ENCODE peak calls at places on chromosome 4, in nine cellular contexts. I, V, G, T, A, J, H, O and E are unnamed samples.
A peak's percentile ranks its signal among the peaks of the same experiment; 100 is the strongest.

GRCh38 chr4:40601641-40602040 is 28.0 kb downstream of the RBM47 start:
- DNase-seq in J (no peak), O (no peak), G (no peak), A (no peak), V (no peak), H (no peak), I (no peak), T (no peak), E (no peak)

GRCh38 chr4:40603281-40603680 is 26.4 kb downstream of the RBM47 start:
- DNase-seq in H (no peak), A (no peak), T (no peak), J (no peak), O (no peak), I (no peak), G (no peak), V (no peak), E (no peak)

GRCh38 chr4:19381068-19381467 is 870.6 kb upstream of the SLIT2 start:
- DNase-seq in I (peak; percentile 80), G (no peak), H (no peak), T (no peak), V (no peak), J (no peak), A (no peak), O (no peak), E (no peak)

GRCh38 chr4:150229538-150229937 is 151.3 kb downstream of the DCLK2 start:
- DNase-seq in O (no peak), V (no peak), H (no peak), G (no peak), A (no peak), I (peak; percentile 64), J (no peak), T (no peak), E (no peak)

GRCh38 chr4:39320381-39321115 is 45.6 kb downstream of the RFC1 start:
- DNase-seq in G (no peak), H (no peak), O (no peak), T (no peak), J (no peak), I (peak; percentile 55), V (no peak), A (no peak), E (no peak)

GRCh38 chr4:152540941-152541340 is 5.0 kb upstream of the FBXW7 start:
- DNase-seq in V (no peak), O (no peak), G (no peak), H (no peak), J (no peak), I (no peak), A (no peak), T (peak; percentile 66), E (no peak)

GRCh38 chr4:178738026-178738425 is 1295.8 kb upstream of the AGA start:
- DNase-seq in G (no peak), T (no peak), I (no peak), J (no peak), A (no peak), V (no peak), O (no peak), H (no peak), E (no peak)

GRCh38 chr4:127616898-127617297 is 15.9 kb upstream of the INTU start:
- DNase-seq in H (no peak), A (no peak), I (peak; percentile 11), J (no peak), T (no peak), V (no peak), G (peak; percentile 7), O (no peak), E (no peak)

GRCh38 chr4:169272265-169272886 is 1.6 kb upstream of the SH3RF1 start:
- DNase-seq in A (no peak), V (no peak), H (no peak), J (no peak), I (peak; percentile 86), T (no peak), O (no peak), G (no peak), E (no peak)

GRCh38 chr4:1369484-1370079 is 22.6 kb downstream of the UVSSA start:
- DNase-seq in J (no peak), V (no peak), O (no peak), A (no peak), T (peak; percentile 15), G (peak; percentile 11), I (no peak), H (no peak), E (no peak)

GRCh38 chr4:74095886-74096264 is 3.1 kb downstream of the CXCL2 start:
- DNase-seq in I (no peak), A (no peak), V (no peak), H (no peak), T (no peak), O (no peak), J (no peak), G (no peak), E (no peak)

GRCh38 chr4:40347472-40347871 is 12.3 kb downstream of the CHRNA9 start:
- DNase-seq in I (no peak), G (no peak), J (no peak), O (no peak), A (no peak), T (no peak), V (no peak), H (no peak), E (no peak)

GRCh38 chr4:13264126-13264525 is 220.0 kb downstream of the RAB28 start:
- DNase-seq in H (no peak), A (no peak), T (no peak), I (peak; percentile 19), G (no peak), J (no peak), O (no peak), V (no peak), E (no peak)

GRCh38 chr4:69323284-69323683 is 43.0 kb downstream of the UGT2B28 start:
- DNase-seq in H (no peak), I (peak; percentile 4), A (no peak), J (no peak), T (no peak), O (no peak), V (no peak), G (no peak), E (no peak)

GRCh38 chr4:20251061-20251795 is 477 bp upstream of the SLIT2 start:
- DNase-seq in V (no peak), A (no peak), J (no peak), T (no peak), H (no peak), O (no peak), G (peak; percentile 24), I (peak; percentile 52), E (no peak)

GRCh38 chr4:155026715-155027114 is 181.7 kb upstream of the NPY2R start:
- DNase-seq in T (no peak), A (no peak), V (no peak), J (no peak), O (no peak), G (no peak), H (no peak), I (peak; percentile 18), E (no peak)

GRCh38 chr4:5215321-5215720 is 164.0 kb downstream of the STK32B start:
- DNase-seq in V (no peak), I (no peak), O (no peak), T (no peak), G (no peak), A (no peak), J (no peak), H (no peak), E (no peak)

GRCh38 chr4:180589575-180589974 is 1653.6 kb upstream of the TENM3 start:
- DNase-seq in G (no peak), O (no peak), H (no peak), V (no peak), J (no peak), A (no peak), T (no peak), I (no peak), E (no peak)

GRCh38 chr4:183747931-183748664 is 89.0 kb downstream of the TRAPPC11 start:
- DNase-seq in V (no peak), G (no peak), H (no peak), J (no peak), A (no peak), O (no peak), I (no peak), T (no peak), E (no peak)

GRCh38 chr4:123939621-123940020 is 543.0 kb downstream of the SPRY1 start:
- DNase-seq in I (peak; percentile 78), A (no peak), T (no peak), H (no peak), J (no peak), G (no peak), O (no peak), V (no peak), E (no peak)

GRCh38 chr4:152045397-152045780 is 284.6 kb upstream of the GATB start:
- DNase-seq in H (no peak), V (no peak), J (no peak), T (no peak), A (no peak), O (no peak), I (no peak), G (no peak), E (no peak)

GRCh38 chr4:125826801-125827200 is 512.0 kb downstream of the FAT4 start:
- DNase-seq in V (no peak), O (no peak), T (no peak), A (no peak), G (no peak), H (no peak), J (no peak), I (peak; percentile 41), E (no peak)

GRCh38 chr4:138972956-138973819 is 42.4 kb upstream of the NOCT start:
- DNase-seq in H (no peak), T (no peak), J (no peak), O (peak; percentile 24), V (no peak), I (no peak), G (peak; percentile 22), A (no peak), E (no peak)

GRCh38 chr4:122625156-122625555 is 4.3 kb upstream of the IL21 start:
- DNase-seq in T (no peak), G (no peak), I (peak; percentile 73), V (no peak), O (no peak), H (no peak), A (no peak), J (no peak), E (no peak)

GRCh38 chr4:159487284-159487747 is 384.4 kb downstream of the RAPGEF2 start:
- DNase-seq in I (peak; percentile 74), H (peak; percentile 55), V (peak; percentile 37), T (no peak), A (peak; percentile 56), O (peak; percentile 62), J (no peak), G (peak; percentile 75), E (peak; percentile 36)

GRCh38 chr4:188008377-188008776 is 12.8 kb downstream of the ZFP42 start:
- DNase-seq in H (no peak), A (no peak), G (peak; percentile 0), T (no peak), V (no peak), J (no peak), I (peak; percentile 4), O (no peak), E (no peak)

GRCh38 chr4:110869862-110870577 is 247.1 kb upstream of the PITX2 start:
- DNase-seq in H (no peak), A (no peak), T (no peak), I (peak; percentile 58), G (no peak), J (no peak), V (no peak), O (no peak), E (no peak)

GRCh38 chr4:108624263-108625056 is 4.1 kb downstream of the RPL34 start:
- DNase-seq in I (no peak), G (no peak), H (no peak), A (no peak), T (no peak), V (no peak), O (no peak), J (no peak), E (no peak)

GRCh38 chr4:99404595-99405287 is 30.4 kb downstream of the ADH7 start:
- DNase-seq in V (no peak), I (peak; percentile 93), H (no peak), O (no peak), A (no peak), J (no peak), G (no peak), T (no peak), E (no peak)

GRCh38 chr4:109162759-109163158 is 139.7 kb downstream of the COL25A1 start:
- DNase-seq in T (no peak), V (no peak), G (no peak), A (no peak), O (no peak), J (no peak), H (no peak), I (no peak), E (no peak)

GRCh38 chr4:3451956-3452355 is 10.2 kb downstream of the HGFAC start:
- DNase-seq in H (no peak), T (no peak), O (no peak), A (no peak), I (peak; percentile 75), G (no peak), V (no peak), J (no peak), E (no peak)